ENCODE peak calls at places on chromosomes 12 and 14, in five cellular contexts. W is mesendoderm, A is WTC11, Q is B cell, N is GM20000. L is an unnamed sample.

GRCh38 chr14:44658389-44658696 is 151.3 kb upstream of the FSCB start:
- DNase-seq in W (no peak), A (no peak), Q (no peak), N (no peak), L (no peak)

GRCh38 chr12:27199638-27200300 is 44.3 kb upstream of the STK38L start:
- DNase-seq in W (no peak), A (no peak), Q (no peak), N (no peak), L (no peak)

GRCh38 chr12:132506730-132507538 is 17.0 kb downstream of the FBRSL1 start:
- DNase-seq in W (peak; percentile 31), A (no peak), Q (no peak), N (peak; percentile 87), L (peak; percentile 71)

GRCh38 chr12:124321040-124321481 is 26.2 kb downstream of the RFLNA start:
- DNase-seq in W (peak; percentile 57), A (peak; percentile 87), Q (peak; percentile 50), N (peak; percentile 87), L (peak; percentile 94)

GRCh38 chr12:67920432-67920831 is 68.8 kb upstream of the IFNG-AS1 start:
- DNase-seq in W (no peak), A (no peak), Q (no peak), N (no peak), L (no peak)

GRCh38 chr14:24129410-24129998 is 955 bp upstream of the FITM1 start:
- DNase-seq in W (no peak), A (no peak), Q (no peak), N (no peak), L (no peak)

GRCh38 chr14:76434220-76434619 is 58.3 kb downstream of the ESRRB start:
- DNase-seq in W (no peak), A (no peak), Q (no peak), N (no peak), L (no peak)

GRCh38 chr14:75469606-75470237 is 41.9 kb downstream of the JDP2 start:
- DNase-seq in W (no peak), A (no peak), Q (no peak), N (no peak), L (no peak)

GRCh38 chr12:132359551-132359950 is 30.2 kb upstream of the GALNT9 start:
- DNase-seq in W (no peak), A (no peak), Q (no peak), N (no peak), L (no peak)

GRCh38 chr12:57844725-57845477 is 1.6 kb downstream of the CTDSP2 start:
- DNase-seq in W (peak; percentile 93), A (peak; percentile 69), Q (no peak), N (peak; percentile 61), L (peak; percentile 86)

GRCh38 chr12:6326316-6326959 is 15.4 kb downstream of the TNFRSF1A start:
- DNase-seq in W (peak; percentile 94), A (peak; percentile 73), Q (no peak), N (peak; percentile 75), L (peak; percentile 94)

GRCh38 chr14:99475179-99475578 is 5.5 kb downstream of the SETD3 start:
- DNase-seq in W (peak; percentile 48), A (no peak), Q (no peak), N (no peak), L (no peak)

GRCh38 chr14:104891121-104891551 is 26.1 kb downstream of the CEP170B start:
- DNase-seq in W (no peak), A (no peak), Q (peak; percentile 31), N (no peak), L (no peak)

GRCh38 chr12:60266381-60266852 is 670.6 kb downstream of the SLC16A7 start:
- DNase-seq in W (no peak), A (no peak), Q (no peak), N (no peak), L (no peak)